ENCODE peak calls at places on chromosomes 1 and 21, in ten cellular contexts. S, Q, N, Y, X, B, H, Z, V and D are unnamed samples.
A peak's percentile ranks its signal among the peaks of the same experiment; 100 is the strongest.

GRCh38 chr1:114986286-114986685 is 43.3 kb upstream of the TSHB start:
- DNase-seq in S (no peak), Q (no peak), N (no peak), Y (no peak), X (no peak), B (no peak), H (no peak), Z (no peak), V (no peak), D (no peak)

GRCh38 chr1:237303929-237304328 is 261.9 kb downstream of the RYR2 start:
- DNase-seq in S (no peak), Q (no peak), N (no peak), Y (no peak), X (no peak), B (no peak), H (no peak), Z (no peak), V (no peak), D (no peak)

GRCh38 chr1:186617860-186618780 is 62.1 kb downstream of the PTGS2 start:
- DNase-seq in S (peak; percentile 24), Q (peak; percentile 16), N (no peak), Y (no peak), X (no peak), B (peak; percentile 30), H (no peak), Z (no peak), V (no peak), D (peak; percentile 21)

GRCh38 chr1:207414606-207415108 is 39.5 kb upstream of the CR2 start:
- DNase-seq in S (no peak), Q (no peak), N (no peak), Y (no peak), X (no peak), B (no peak), H (no peak), Z (no peak), V (no peak), D (no peak)

GRCh38 chr21:36966066-36966845 is at the start of gene HLCS:
- DNase-seq in S (peak; percentile 66), Q (peak; percentile 53), N (peak; percentile 28), Y (peak; percentile 72), X (peak; percentile 90), B (peak; percentile 81), H (peak; percentile 36), Z (no peak), V (peak; percentile 60), D (peak; percentile 58)

GRCh38 chr1:222736470-222736869 is 532 bp upstream of the FAM177B start:
- DNase-seq in S (no peak), Q (no peak), N (no peak), Y (no peak), X (no peak), B (no peak), H (no peak), Z (no peak), V (no peak), D (no peak)

GRCh38 chr21:41482321-41482720 is 25.6 kb downstream of the TMPRSS2 start:
- DNase-seq in S (no peak), Q (no peak), N (no peak), Y (no peak), X (no peak), B (no peak), H (peak; percentile 74), Z (no peak), V (no peak), D (no peak)

GRCh38 chr21:33908760-33909159 is 6.8 kb downstream of the ATP5PO start:
- DNase-seq in S (no peak), Q (no peak), N (no peak), Y (no peak), X (no peak), B (no peak), H (no peak), Z (no peak), V (no peak), D (no peak)

GRCh38 chr1:73749996-73750395 is 448.0 kb downstream of the LRRIQ3 start:
- DNase-seq in S (no peak), Q (no peak), N (no peak), Y (no peak), X (no peak), B (no peak), H (no peak), Z (no peak), V (no peak), D (no peak)

GRCh38 chr1:8536521-8536920 is 218.6 kb downstream of the SLC45A1 start:
- DNase-seq in S (no peak), Q (no peak), N (no peak), Y (no peak), X (no peak), B (no peak), H (peak; percentile 13), Z (no peak), V (no peak), D (no peak)

GRCh38 chr1:183241446-183241845 is 55.4 kb downstream of the LAMC2 start:
- DNase-seq in S (no peak), Q (no peak), N (no peak), Y (no peak), X (no peak), B (no peak), H (no peak), Z (no peak), V (no peak), D (no peak)

DNA sequence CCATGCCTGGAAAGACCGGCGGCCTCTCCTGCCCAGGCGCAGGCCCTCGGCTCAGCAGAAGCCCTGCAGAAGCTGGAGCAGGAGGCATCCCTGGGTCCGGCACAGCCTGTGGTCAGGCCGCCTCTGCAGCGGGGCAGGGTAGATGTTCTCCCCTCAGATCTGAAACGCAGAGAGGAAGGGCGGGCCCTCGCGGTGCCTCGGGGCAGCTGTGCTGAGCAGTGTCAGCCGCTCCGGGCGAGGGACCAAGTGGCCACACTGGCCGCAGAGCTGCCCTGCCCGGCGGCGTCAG is 175.3 kb upstream of the ARHGEF16 start:
- DNase-seq in S (no peak), Q (no peak), N (no peak), Y (no peak), X (no peak), B (no peak), H (no peak), Z (no peak), V (no peak), D (no peak)
- H3K27me3 ChIP-seq in S (no peaks in the 10 kb centered on the region), Q (no peaks in the 10 kb centered on the region), N (no peaks in the 10 kb centered on the region), Y (no peaks in the 10 kb centered on the region), X (peaks cover 83% of the 10 kb centered on the region), B (no peaks in the 10 kb centered on the region), H (peaks cover 8% of the 10 kb centered on the region), Z (no peaks in the 10 kb centered on the region), V (peaks cover 3% of the 10 kb centered on the region), D (no peaks in the 10 kb centered on the region)

DNA sequence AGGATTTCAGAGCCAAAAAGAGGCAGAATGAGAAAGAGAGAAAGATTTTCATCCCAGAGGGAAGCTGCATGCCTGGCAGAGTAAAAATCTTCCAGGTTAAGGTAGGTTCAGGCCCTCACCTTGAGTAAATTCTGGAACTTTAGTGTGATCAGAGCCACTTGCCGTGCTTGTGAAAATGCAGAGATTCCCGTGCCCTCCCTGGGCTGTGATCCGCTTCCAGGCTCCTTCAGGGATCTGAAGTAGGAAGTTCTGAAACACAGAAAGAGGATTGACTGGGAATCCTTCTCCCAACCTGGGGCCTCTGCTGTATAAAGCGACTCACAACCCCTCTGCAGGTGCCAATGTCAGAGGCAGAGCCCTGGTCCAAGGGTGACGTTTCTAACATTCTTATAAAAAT is 26.6 kb downstream of the NUAK2 start:
- DNase-seq in S (no peak), Q (no peak), N (no peak), Y (no peak), X (no peak), B (no peak), H (peak; percentile 41), Z (no peak), V (no peak), D (no peak)
- H3K4me1 ChIP-seq in S (peaks cover 16% of the 10 kb centered on the region), Q (no peaks in the 10 kb centered on the region), N (peaks cover 30% of the 10 kb centered on the region), Y (peaks cover 13% of the 10 kb centered on the region), X (peaks cover 9% of the 10 kb centered on the region), B (peaks cover 6% of the 10 kb centered on the region), H (peaks cover 31% of the 10 kb centered on the region), Z (peaks cover 29% of the 10 kb centered on the region), V (no peaks in the 10 kb centered on the region), D (peaks cover 10% of the 10 kb centered on the region)

GRCh38 chr1:26352338-26352679 is 1.6 kb downstream of the CRYBG2 start:
- DNase-seq in S (no peak), Q (no peak), N (no peak), Y (no peak), X (no peak), B (no peak), H (no peak), Z (no peak), V (no peak), D (no peak)

GRCh38 chr1:26353210-26353859 is 595 bp downstream of the CRYBG2 start:
- DNase-seq in S (no peak), Q (no peak), N (no peak), Y (no peak), X (no peak), B (no peak), H (no peak), Z (no peak), V (no peak), D (no peak)

GRCh38 chr1:26354972-26355371 is 1.0 kb upstream of the CRYBG2 start:
- DNase-seq in S (no peak), Q (no peak), N (no peak), Y (no peak), X (no peak), B (no peak), H (no peak), Z (no peak), V (no peak), D (no peak)

GRCh38 chr1:26356106-26356505 is 2.2 kb upstream of the CRYBG2 start:
- DNase-seq in S (no peak), Q (no peak), N (no peak), Y (no peak), X (no peak), B (no peak), H (no peak), Z (no peak), V (no peak), D (no peak)

DNA sequence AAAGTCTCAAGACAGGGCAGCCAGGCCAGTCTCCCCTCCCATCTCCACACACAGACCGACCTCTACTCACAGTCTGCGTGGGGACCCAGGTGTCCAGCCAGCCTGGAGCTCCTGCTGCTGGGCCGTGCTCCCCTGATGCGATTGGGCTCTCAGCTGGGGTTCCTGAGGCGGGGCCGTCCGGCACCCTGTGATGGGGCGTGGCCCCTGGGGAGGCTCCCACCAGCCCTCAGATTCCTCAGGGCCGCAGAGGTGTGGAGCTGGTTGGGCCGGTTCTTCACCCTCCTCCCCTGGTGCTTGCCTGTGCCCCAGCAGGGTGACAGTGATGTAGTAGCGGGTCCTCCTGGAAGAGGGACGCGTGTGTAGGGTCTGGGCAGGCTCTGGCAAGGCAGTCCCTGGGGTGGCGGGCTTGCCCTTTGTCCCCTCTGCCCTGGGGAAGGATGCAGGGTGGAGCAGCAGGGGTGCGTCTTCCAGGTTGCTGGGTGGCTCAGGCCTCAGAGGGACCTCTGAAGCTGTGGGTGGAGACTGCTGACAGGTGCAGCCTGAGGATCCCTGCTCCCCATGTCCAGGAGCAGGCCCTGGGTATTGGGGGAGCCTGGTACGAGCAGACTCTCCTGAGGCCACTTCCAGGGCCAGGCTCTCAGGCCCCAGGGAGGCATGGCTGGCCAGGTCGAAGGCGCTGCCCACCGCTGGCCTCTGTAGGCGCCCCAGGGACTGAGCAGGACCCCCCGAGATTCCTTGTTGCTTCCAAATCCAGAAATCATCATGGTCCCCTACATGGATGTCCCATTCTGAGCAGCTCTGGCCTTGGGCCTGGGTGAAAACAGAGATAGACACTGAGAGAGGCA is at the start of gene CRYBG2:
- DNase-seq in S (no peak), Q (no peak), N (no peak), Y (no peak), X (no peak), B (peak; percentile 65), H (no peak), Z (no peak), V (peak; percentile 57), D (no peak)
- TF ChIP-seq POLR2A in S (no peak), Q (no peak), N (no peak), Y (no peak), X (no peak), B (no peak), H (no peak), Z (no peak), V (peak; percentile 30), D (no peak)

GRCh38 chr1:119648620-119649004 is 546 bp upstream of the ZNF697 start:
- DNase-seq in S (no peak), Q (peak; percentile 23), N (no peak), Y (no peak), X (no peak), B (no peak), H (no peak), Z (no peak), V (no peak), D (no peak)
- H3K27me3 ChIP-seq in S (no peaks in the 10 kb centered on the region), Q (no peaks in the 10 kb centered on the region), N (peaks cover 3% of the 10 kb centered on the region), Y (no peaks in the 10 kb centered on the region), X (peaks cover 10% of the 10 kb centered on the region), B (no peaks in the 10 kb centered on the region), H (no peaks in the 10 kb centered on the region), Z (no peaks in the 10 kb centered on the region), V (no peaks in the 10 kb centered on the region), D (no peaks in the 10 kb centered on the region)